ENCODE peak calls at places on chromosomes 11 and 22, in ten cellular contexts. C is T-helper 2 cell; S is CD8-positive, alpha-beta T cell; H is tibial artery; E is stimulated activated CD4-positive, alpha-beta T cell treated with anti-CD3 and anti-CD28 coated beads, Interleukin-2, amount 100 ng/mL, for 48 hours; M is nephron progenitor cell; A is Ammon's horn; N is HS-5; X is activated CD4-positive, alpha-beta T cell treated with anti-CD3 and anti-CD28 coated beads, Interleukin-2, amount 10 ng/mL, durations not matched to agents 7 days and 5 days; L is anterior cingulate cortex. U is an unnamed sample.

GRCh38 chr11:105236631-105237030 is 97.1 kb upstream of the CARD18 start:
- DNase-seq in C (no peak), S (no peak), H (no peak), E (no peak), M (no peak), A (no peak), N (no peak), X (no peak), L (no peak), U (no peak)

GRCh38 chr11:110355011-110355744 is 58.8 kb upstream of the RDX start:
- DNase-seq in C (no peak), S (no peak), H (no peak), E (no peak), M (peak), A (peak), N (no peak), X (no peak), L (no peak), U (no peak)

GRCh38 chr11:102577182-102577581 is 46.6 kb upstream of the MMP7 start:
- DNase-seq in C (no peak), S (no peak), H (no peak), E (no peak), M (no peak), A (no peak), N (no peak), X (peak), L (no peak), U (no peak)

GRCh38 chr11:92675810-92676209 is 293.6 kb upstream of the MTNR1B start:
- DNase-seq in C (no peak), S (no peak), H (no peak), E (no peak), M (no peak), A (no peak), N (no peak), X (no peak), L (no peak), U (no peak)

GRCh38 chr11:120184946-120185677 is 25.7 kb upstream of the OAF start:
- DNase-seq in C (no peak), S (no peak), H (peak), E (no peak), M (peak), A (no peak), N (no peak), X (no peak), L (no peak), U (no peak)

GRCh38 chr22:26259510-26259909 is 90.2 kb downstream of the SEZ6L start:
- DNase-seq in C (no peak), S (no peak), H (no peak), E (no peak), M (peak), A (no peak), N (no peak), X (peak), L (no peak), U (no peak)

GRCh38 chr11:3162410-3163240 is 2.5 kb downstream of the OSBPL5 start:
- DNase-seq in C (no peak), S (no peak), H (peak), E (no peak), M (no peak), A (peak), N (no peak), X (no peak), L (no peak), U (no peak)

GRCh38 chr11:117230286-117230961 is 1.4 kb downstream of the PCSK7 start:
- DNase-seq in C (no peak), S (peak), H (no peak), E (peak), M (no peak), A (no peak), N (no peak), X (peak), L (no peak), U (peak)

GRCh38 chr11:94152678-94153065 is 24.0 kb downstream of the PANX1 start:
- DNase-seq in C (no peak), S (no peak), H (no peak), E (no peak), M (no peak), A (no peak), N (no peak), X (no peak), L (no peak), U (no peak)

GRCh38 chr11:116773203-116774112 is 671 bp upstream of the BUD13 start:
- DNase-seq in C (no peak), S (no peak), H (no peak), E (no peak), M (peak), A (no peak), N (no peak), X (no peak), L (no peak), U (no peak)

GRCh38 chr11:70860855-70861254 is 391.5 kb downstream of the SHANK2 start:
- DNase-seq in C (no peak), S (no peak), H (no peak), E (no peak), M (peak), A (no peak), N (no peak), X (no peak), L (no peak), U (no peak)

GRCh38 chr22:21865041-21865440 is 2.4 kb downstream of the MAPK1 start:
- DNase-seq in C (no peak), S (no peak), H (no peak), E (no peak), M (no peak), A (peak), N (peak), X (no peak), L (no peak), U (no peak)

GRCh38 chr22:32562396-32562795 is 87.8 kb downstream of the FBXO7 start:
- DNase-seq in C (no peak), S (no peak), H (no peak), E (no peak), M (no peak), A (no peak), N (no peak), X (no peak), L (no peak), U (no peak)

GRCh38 chr11:112455791-112456190 is 195.1 kb upstream of the PLET1 start:
- DNase-seq in C (no peak), S (no peak), H (no peak), E (no peak), M (no peak), A (no peak), N (no peak), X (no peak), L (no peak), U (no peak)

GRCh38 chr22:33853200-33854097 is 66.8 kb downstream of the LARGE1 start:
- DNase-seq in C (no peak), S (no peak), H (peak), E (no peak), M (no peak), A (peak), N (peak), X (peak), L (peak), U (no peak)

GRCh38 chr11:69903206-69903605 is 84.0 kb upstream of the FGF3 start:
- DNase-seq in C (no peak), S (no peak), H (no peak), E (no peak), M (no peak), A (no peak), N (no peak), X (no peak), L (no peak), U (no peak)

GRCh38 chr11:64571410-64572091 is 19.5 kb upstream of the SLC22A12 start:
- DNase-seq in C (no peak), S (no peak), H (peak), E (no peak), M (no peak), A (no peak), N (no peak), X (no peak), L (no peak), U (no peak)

GRCh38 chr22:21710156-21710555 is 25.4 kb downstream of the YPEL1 start:
- DNase-seq in C (no peak), S (no peak), H (no peak), E (no peak), M (no peak), A (no peak), N (no peak), X (no peak), L (no peak), U (no peak)

GRCh38 chr11:40241524-40242037 is 1217.9 kb downstream of the LRRC4C start:
- DNase-seq in C (no peak), S (no peak), H (no peak), E (no peak), M (peak), A (no peak), N (no peak), X (no peak), L (no peak), U (no peak)

GRCh38 chr11:14342906-14343305 is 16.1 kb downstream of the RRAS2 start:
- DNase-seq in C (no peak), S (no peak), H (no peak), E (no peak), M (no peak), A (no peak), N (no peak), X (no peak), L (no peak), U (no peak)

GRCh38 chr11:75697906-75698563 is 19.6 kb upstream of the MOGAT2 start:
- DNase-seq in C (no peak), S (no peak), H (no peak), E (no peak), M (no peak), A (no peak), N (no peak), X (no peak), L (no peak), U (no peak)

GRCh38 chr11:69867076-69868002 is 48.1 kb upstream of the FGF3 start:
- DNase-seq in C (no peak), S (no peak), H (peak), E (no peak), M (no peak), A (peak), N (no peak), X (no peak), L (no peak), U (no peak)

GRCh38 chr11:1295591-1295990 is 13.8 kb downstream of the TOLLIP start:
- DNase-seq in C (no peak), S (no peak), H (no peak), E (no peak), M (no peak), A (no peak), N (no peak), X (no peak), L (no peak), U (no peak)

GRCh38 chr11:43270468-43270867 is 41.3 kb upstream of the API5 start:
- DNase-seq in C (no peak), S (no peak), H (no peak), E (no peak), M (no peak), A (no peak), N (no peak), X (no peak), L (no peak), U (no peak)

GRCh38 chr11:58796333-58797049 is 48.0 kb downstream of the GLYATL2 start:
- DNase-seq in C (no peak), S (no peak), H (no peak), E (no peak), M (no peak), A (peak), N (no peak), X (no peak), L (no peak), U (no peak)

GRCh38 chr11:63508745-63509144 is 2.9 kb downstream of the LGALS12 start:
- DNase-seq in C (no peak), S (no peak), H (no peak), E (no peak), M (no peak), A (no peak), N (no peak), X (no peak), L (no peak), U (no peak)

GRCh38 chr11:45366196-45366595 is 80.1 kb upstream of the SYT13 start:
- DNase-seq in C (no peak), S (no peak), H (no peak), E (no peak), M (no peak), A (peak), N (no peak), X (no peak), L (peak), U (no peak)

GRCh38 chr22:24230911-24231656 is 13.8 kb downstream of the GGT5 start:
- DNase-seq in C (peak), S (peak), H (peak), E (peak), M (peak), A (no peak), N (no peak), X (peak), L (no peak), U (peak)

GRCh38 chr22:23179381-23180294 is 671 bp upstream of the BCR start:
- DNase-seq in C (no peak), S (no peak), H (peak), E (peak), M (no peak), A (no peak), N (peak), X (no peak), L (peak), U (no peak)

GRCh38 chr11:29750392-29750791 is 266.4 kb downstream of the KCNA4 start:
- DNase-seq in C (no peak), S (no peak), H (no peak), E (no peak), M (no peak), A (no peak), N (no peak), X (no peak), L (no peak), U (no peak)

GRCh38 chr22:43848366-43849171 is 13.7 kb downstream of the SULT4A1 start:
- DNase-seq in C (no peak), S (no peak), H (peak), E (no peak), M (no peak), A (no peak), N (no peak), X (no peak), L (no peak), U (no peak)

GRCh38 chr11:32312206-32312817 is 123.0 kb downstream of the WT1 start:
- DNase-seq in C (no peak), S (no peak), H (no peak), E (no peak), M (no peak), A (no peak), N (peak), X (no peak), L (no peak), U (no peak)

GRCh38 chr11:85095239-85095638 is 531.9 kb downstream of the DLG2 start:
- DNase-seq in C (no peak), S (no peak), H (no peak), E (no peak), M (no peak), A (no peak), N (no peak), X (no peak), L (no peak), U (no peak)

GRCh38 chr11:41795004-41795403 is 335.6 kb upstream of the LRRC4C start:
- DNase-seq in C (no peak), S (no peak), H (no peak), E (no peak), M (no peak), A (no peak), N (no peak), X (no peak), L (no peak), U (no peak)

U was measured in activated T-cell treated with anti-CD3 and anti-CD28 coated beads for 4 hours.